ENCODE peak calls at places on chromosomes 6 and 20, in nine cellular contexts. Z is tibial nerve, J is psoas muscle, O is brain microvascular endothelial cell, L is SJSA1, R is right cardiac atrium, V is fibroblast of lung, E is lower lobe of right lung, U is transverse colon. Q is an unnamed sample.

GRCh38 chr6:169167581-169168301 is 85.9 kb downstream of the THBS2 start:
- DNase-seq in Z (no peak), J (no peak), O (peak; percentile 97), L (peak; percentile 94), R (peak; percentile 92), V (peak; percentile 100), E (no peak), U (no peak), Q (no peak)

GRCh38 chr6:36700812-36701211 is 3.2 kb downstream of the RAB44 start:
- DNase-seq in Z (no peak), J (peak; percentile 4), O (no peak), L (no peak), R (no peak), V (no peak), E (no peak), U (no peak), Q (no peak)

GRCh38 chr6:147132889-147133288 is 71.3 kb upstream of the STXBP5 start:
- DNase-seq in Z (no peak), J (no peak), O (no peak), L (no peak), R (no peak), V (peak; percentile 76), E (no peak), U (no peak), Q (no peak)

GRCh38 chr6:158773581-158774449 is 45.4 kb downstream of the EZR start:
- DNase-seq in Z (no peak), J (no peak), O (peak; percentile 4), L (no peak), R (no peak), V (no peak), E (no peak), U (no peak), Q (no peak)

GRCh38 chr6:34679552-34680255 is 16.9 kb downstream of the ILRUN start:
- DNase-seq in Z (no peak), J (no peak), O (no peak), L (no peak), R (no peak), V (peak; percentile 58), E (no peak), U (no peak), Q (no peak)

GRCh38 chr20:50744143-50744792 is 12.9 kb downstream of the PARD6B start:
- DNase-seq in Z (no peak), J (peak; percentile 87), O (peak; percentile 84), L (peak; percentile 78), R (peak; percentile 76), V (peak; percentile 86), E (no peak), U (peak; percentile 68), Q (peak; percentile 13)

GRCh38 chr20:986733-987355 is 15.3 kb downstream of the RSPO4 start:
- DNase-seq in Z (no peak), J (peak; percentile 4), O (no peak), L (no peak), R (no peak), V (no peak), E (no peak), U (no peak), Q (no peak)

GRCh38 chr6:150299873-150300485 is 68.8 kb upstream of the IYD start:
- DNase-seq in Z (no peak), J (peak; percentile 56), O (no peak), L (no peak), R (no peak), V (no peak), E (no peak), U (no peak), Q (no peak)

GRCh38 chr6:37938909-37939308 is 119.4 kb downstream of the ZFAND3 start:
- DNase-seq in Z (no peak), J (no peak), O (no peak), L (peak; percentile 71), R (no peak), V (peak; percentile 31), E (no peak), U (no peak), Q (no peak)

GRCh38 chr6:74075323-74075722 is 379.3 kb downstream of the CD109 start:
- DNase-seq in Z (peak; percentile 24), J (peak; percentile 68), O (no peak), L (no peak), R (no peak), V (no peak), E (no peak), U (no peak), Q (no peak)

GRCh38 chr20:63553933-63554290 is at the start of gene FNDC11:
- DNase-seq in Z (no peak), J (no peak), O (no peak), L (no peak), R (peak; percentile 86), V (no peak), E (peak; percentile 69), U (peak; percentile 63), Q (no peak)

GRCh38 chr6:143992285-143992684 is 15.8 kb downstream of the PLAGL1 start:
- DNase-seq in Z (no peak), J (no peak), O (no peak), L (no peak), R (no peak), V (no peak), E (no peak), U (no peak), Q (no peak)

GRCh38 chr6:2480267-2480966 is 235.0 kb upstream of the GMDS start:
- DNase-seq in Z (no peak), J (no peak), O (no peak), L (no peak), R (peak; percentile 87), V (peak; percentile 17), E (no peak), U (no peak), Q (peak; percentile 34)

GRCh38 chr6:170200458-170200891 is 90.4 kb downstream of the DLL1 start:
- DNase-seq in Z (no peak), J (no peak), O (no peak), L (no peak), R (no peak), V (peak; percentile 70), E (no peak), U (no peak), Q (no peak)

GRCh38 chr20:43655937-43656336 is 11.0 kb upstream of the MYBL2 start:
- DNase-seq in Z (no peak), J (no peak), O (no peak), L (no peak), R (no peak), V (no peak), E (no peak), U (no peak), Q (no peak)
- H3K27ac ChIP-seq in Z (no peak overlapping the region), J (no peak overlapping the region), O (no peak overlapping the region), L (no peak overlapping the region), R (no peak overlapping the region), V (no peak overlapping the region), E (no peak overlapping the region), U (no peak overlapping the region), Q (no peak overlapping the region)

GRCh38 chr6:112008482-112008881 is 45.4 kb upstream of the CCN6 start:
- DNase-seq in Z (no peak), J (no peak), O (no peak), L (no peak), R (no peak), V (peak; percentile 38), E (no peak), U (no peak), Q (no peak)
- H3K27ac ChIP-seq in Z (no peak overlapping the region), J (no peak overlapping the region), O (no peak overlapping the region), L (no peak overlapping the region), R (no peak overlapping the region), V (no peak overlapping the region), E (no peak overlapping the region), U (peak overlapping the region; percentile 59), Q (no peak overlapping the region)

GRCh38 chr6:99522531-99522930 is 7.3 kb upstream of the USP45 start:
- DNase-seq in Z (no peak), J (no peak), O (peak; percentile 49), L (no peak), R (no peak), V (peak; percentile 67), E (no peak), U (no peak), Q (no peak)
- H3K27ac ChIP-seq in Z (no peak overlapping the region), J (no peak overlapping the region), O (no peak overlapping the region), L (no peak overlapping the region), R (no peak overlapping the region), V (no peak overlapping the region), E (no peak overlapping the region), U (no peak overlapping the region), Q (no peak overlapping the region)

GRCh38 chr6:25903467-25904099 is 26.9 kb downstream of the SLC17A2 start:
- DNase-seq in Z (no peak), J (no peak), O (no peak), L (no peak), R (no peak), V (no peak), E (no peak), U (no peak), Q (no peak)

GRCh38 chr6:25911359-25911758 is 19.1 kb downstream of the SLC17A2 start:
- DNase-seq in Z (no peak), J (no peak), O (no peak), L (no peak), R (no peak), V (no peak), E (no peak), U (no peak), Q (no peak)

GRCh38 chr6:25902071-25902470 is 28.0 kb upstream of the SLC17A3 start:
- DNase-seq in Z (no peak), J (no peak), O (no peak), L (no peak), R (no peak), V (no peak), E (no peak), U (no peak), Q (no peak)

GRCh38 chr6:25907475-25908014 is 22.9 kb downstream of the SLC17A2 start:
- DNase-seq in Z (no peak), J (no peak), O (no peak), L (no peak), R (no peak), V (no peak), E (no peak), U (no peak), Q (no peak)
- H3K27ac ChIP-seq in Z (no peak overlapping the region), J (no peak overlapping the region), O (no peak overlapping the region), L (no peak overlapping the region), R (no peak overlapping the region), V (no peak overlapping the region), E (no peak overlapping the region), U (no peak overlapping the region), Q (no peak overlapping the region)

Q was measured in substantia nigra.